ENCODE peak calls at places on chromosomes 6 and 20, in eight cellular contexts. J is esophagus muscularis mucosa; U is A549; W is heart right ventricle; T is CD8-positive, alpha-beta T cell; X is thoracic aorta; K is cardiac fibroblast; Q is right lobe of liver. O is an unnamed sample.
A peak's percentile ranks its signal among the peaks of the same experiment; 100 is the strongest.

GRCh38 chr20:59597240-59597639 is 7.1 kb upstream of the PHACTR3 start:
- DNase-seq in U (no peak), W (no peak), T (no peak), Q (no peak), X (no peak), K (no peak), J (no peak), O (no peak)

GRCh38 chr6:29631860-29632731 is 887 bp downstream of the GABBR1 start:
- DNase-seq in U (peak; percentile 21), Q (peak; percentile 64), K (peak; percentile 51), J (no peak), W (peak; percentile 62), T (peak; percentile 71), X (no peak), O (no peak)

GRCh38 chr6:45965007-45965406 is 50.7 kb downstream of the CLIC5 start:
- DNase-seq in T (no peak), Q (no peak), X (no peak), U (no peak), W (no peak), K (peak; percentile 71), J (no peak), O (no peak)

GRCh38 chr20:62929051-62929538 is 2.8 kb upstream of the DIDO1 start:
- DNase-seq in J (no peak), W (peak; percentile 58), X (no peak), T (peak; percentile 78), U (no peak), Q (peak; percentile 92), K (peak; percentile 62), O (no peak)

GRCh38 chr6:75376347-75377024 is 91.9 kb upstream of the TMEM30A start:
- DNase-seq in Q (no peak), U (peak; percentile 10), T (no peak), X (no peak), J (no peak), K (peak; percentile 59), W (no peak), O (no peak)

GRCh38 chr6:41167173-41167963 is 4.5 kb upstream of the TREM2 start:
- DNase-seq in U (no peak), J (peak; percentile 86), W (no peak), X (no peak), Q (no peak), T (no peak), K (peak; percentile 22), O (no peak)

GRCh38 chr6:121520337-121521163 is 85.1 kb downstream of the GJA1 start:
- DNase-seq in U (peak; percentile 3), J (no peak), W (no peak), T (no peak), X (no peak), Q (no peak), K (peak; percentile 97), O (no peak)

GRCh38 chr6:38191418-38191817 is 371.9 kb downstream of the ZFAND3 start:
- DNase-seq in X (no peak), Q (no peak), K (no peak), U (no peak), J (no peak), T (no peak), W (no peak), O (no peak)

GRCh38 chr6:170514908-170515307 is 38.2 kb downstream of the PSMB1 start:
- DNase-seq in X (no peak), K (no peak), T (no peak), W (no peak), J (no peak), U (no peak), Q (no peak), O (no peak)

GRCh38 chr6:137013738-137014602 is 30.8 kb downstream of the IL20RA start:
- DNase-seq in K (peak; percentile 67), X (no peak), W (no peak), T (no peak), U (peak; percentile 30), J (no peak), Q (no peak), O (no peak)

GRCh38 chr6:23661549-23661948 is 464.5 kb upstream of the NRSN1 start:
- DNase-seq in X (no peak), J (no peak), U (no peak), T (no peak), Q (no peak), K (no peak), W (no peak), O (no peak)

GRCh38 chr20:50418890-50419642 is 91.1 kb upstream of the PTPN1 start:
- DNase-seq in K (no peak), Q (peak; percentile 77), W (no peak), J (no peak), X (no peak), U (no peak), T (no peak), O (no peak)

GRCh38 chr6:123009101-123009500 is 13.1 kb downstream of the CLVS2 start:
- DNase-seq in Q (no peak), K (no peak), T (no peak), U (no peak), W (no peak), X (no peak), J (no peak), O (no peak)

GRCh38 chr20:50478162-50479036 is 31.8 kb upstream of the PTPN1 start:
- DNase-seq in W (peak; percentile 28), K (peak; percentile 68), X (no peak), Q (peak; percentile 70), T (peak; percentile 84), U (peak; percentile 64), J (peak; percentile 93), O (no peak)

GRCh38 chr6:150250826-150251225 is 108.0 kb downstream of the PPP1R14C start:
- DNase-seq in W (peak; percentile 18), X (no peak), U (no peak), K (peak; percentile 34), T (no peak), Q (no peak), J (no peak), O (peak; percentile 96)

GRCh38 chr20:4014031-4014474 is 1.3 kb downstream of the RNF24 start:
- DNase-seq in J (no peak), W (peak; percentile 52), U (peak; percentile 73), K (peak; percentile 89), Q (no peak), X (no peak), T (no peak), O (peak; percentile 56)
- H3K4me3 ChIP-seq in J (peak overlapping the region; percentile 60), W (peak overlapping the region; percentile 90), U (peak overlapping the region; percentile 95), K (peak overlapping the region; percentile 89), Q (no peak overlapping the region), X (peak overlapping the region; percentile 95), T (peak overlapping the region; percentile 3), O (peak overlapping the region; percentile 96)

GRCh38 chr20:56776345-56776744 is 147.2 kb downstream of the TFAP2C start:
- DNase-seq in X (no peak), J (no peak), T (no peak), Q (no peak), U (no peak), K (no peak), W (no peak), O (no peak)

GRCh38 chr20:56780266-56780665 is 151.2 kb downstream of the TFAP2C start:
- DNase-seq in J (no peak), U (no peak), K (no peak), T (no peak), W (no peak), Q (no peak), X (no peak), O (no peak)

GRCh38 chr20:56781108-56781739 is 152.1 kb downstream of the TFAP2C start:
- DNase-seq in X (no peak), J (no peak), Q (no peak), T (no peak), W (no peak), U (no peak), K (peak; percentile 2), O (no peak)

GRCh38 chr20:56778765-56779195 is 149.7 kb downstream of the TFAP2C start:
- DNase-seq in X (no peak), J (no peak), Q (no peak), K (peak; percentile 8), T (no peak), W (peak; percentile 13), U (no peak), O (no peak)

DNA sequence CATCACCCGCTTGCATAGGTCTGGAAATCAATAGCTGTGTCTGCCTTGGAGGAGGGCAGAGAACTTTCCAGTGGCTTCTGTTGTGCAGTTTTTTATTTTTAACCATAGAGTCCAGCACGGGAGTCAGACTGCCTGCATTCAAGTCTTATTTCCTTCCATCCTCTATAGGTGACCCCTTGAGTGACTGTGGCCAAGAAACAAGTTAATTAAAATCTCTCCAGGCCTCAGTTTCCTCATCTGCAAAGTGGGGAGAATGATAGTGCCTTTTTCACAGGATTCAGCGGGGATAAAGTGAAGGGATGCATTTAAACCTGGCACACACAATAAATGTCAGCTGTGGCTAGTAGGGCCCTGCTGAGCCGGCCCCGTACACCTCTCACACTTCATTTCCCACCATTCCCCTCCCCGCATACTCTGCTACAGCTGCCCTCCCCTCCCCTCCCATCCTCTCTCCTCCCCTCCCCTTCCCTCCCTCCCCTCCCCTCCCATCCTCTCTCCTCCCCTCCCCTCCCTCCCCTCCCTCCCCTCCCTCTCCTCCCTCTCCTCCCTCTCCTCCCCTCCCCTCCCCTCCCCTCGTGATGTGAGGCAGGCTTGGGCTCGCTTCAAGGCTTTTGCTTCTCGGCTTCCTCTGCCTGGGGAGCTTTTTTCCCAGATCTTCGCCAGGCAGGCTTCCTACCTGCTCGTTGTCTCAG is 150.5 kb downstream of the TFAP2C start:
- DNase-seq in K (no peak), X (no peak), U (no peak), W (no peak), T (no peak), J (no peak), Q (no peak), O (no peak)
- H3K4me3 ChIP-seq in K (no peak overlapping the region), X (no peak overlapping the region), U (no peak overlapping the region), W (no peak overlapping the region), T (no peak overlapping the region), J (no peak overlapping the region), Q (no peak overlapping the region), O (no peak overlapping the region)

GRCh38 chr6:10522929-10523573 is 1.9 kb downstream of the GCNT2 start:
- DNase-seq in T (no peak), Q (no peak), X (no peak), U (no peak), W (no peak), J (no peak), K (no peak), O (no peak)

GRCh38 chr6:10521104-10521808 is at the start of gene GCNT2:
- DNase-seq in J (no peak), K (no peak), X (no peak), U (peak; percentile 46), T (no peak), W (no peak), Q (no peak), O (peak; percentile 84)

GRCh38 chr6:10518461-10519216 is 2.5 kb upstream of the GCNT2 start:
- DNase-seq in W (no peak), Q (no peak), X (no peak), U (no peak), K (peak; percentile 41), J (no peak), T (no peak), O (no peak)

GRCh38 chr6:10516953-10517352 is 4.2 kb upstream of the GCNT2 start:
- DNase-seq in U (no peak), X (no peak), T (no peak), J (no peak), Q (no peak), K (no peak), W (no peak), O (no peak)

GRCh38 chr6:10520468-10520867 is 683 bp upstream of the GCNT2 start:
- DNase-seq in J (no peak), X (no peak), W (no peak), Q (no peak), K (peak; percentile 5), T (no peak), U (no peak), O (no peak)
- H3K4me3 ChIP-seq in J (no peak overlapping the region), X (peak overlapping the region; percentile 58), W (peak overlapping the region; percentile 20), Q (no peak overlapping the region), K (no peak overlapping the region), T (no peak overlapping the region), U (peak overlapping the region; percentile 34), O (peak overlapping the region; percentile 9)

GRCh38 chr6:109477184-109477583 is 5.8 kb downstream of the ZBTB24 start:
- DNase-seq in W (no peak), U (no peak), Q (no peak), T (no peak), J (no peak), K (no peak), X (no peak), O (no peak)
- H3K4me3 ChIP-seq in W (no peak overlapping the region), U (no peak overlapping the region), Q (no peak overlapping the region), T (no peak overlapping the region), J (no peak overlapping the region), K (no peak overlapping the region), X (no peak overlapping the region), O (no peak overlapping the region)

O was measured in keratinocyte.